ENCODE peak calls at places on chromosomes 6 and 20, in five cellular contexts. D is GM12891, T is H1, E is HepG2, H is GM12878. I is an unnamed sample.
A peak's percentile ranks its signal among the peaks of the same experiment; 100 is the strongest.

GRCh38 chr20:3583765-3584164 is 79.4 kb downstream of the GFRA4 start:
- DNase-seq in D (no peak), T (no peak), E (no peak), H (no peak), I (no peak)

GRCh38 chr6:110672122-110672521 is 143.1 kb downstream of the CDK19 start:
- DNase-seq in D (no peak), T (no peak), E (no peak), H (no peak), I (no peak)

GRCh38 chr6:170097505-170098427 is 193.1 kb downstream of the DLL1 start:
- DNase-seq in D (no peak), T (no peak), E (no peak), H (no peak), I (no peak)

GRCh38 chr6:170011233-170012142 is 260.1 kb downstream of the ERMARD start:
- DNase-seq in D (no peak), T (no peak), E (no peak), H (no peak), I (no peak)

GRCh38 chr6:122730775-122731386 is 48.6 kb upstream of the FABP7 start:
- DNase-seq in D (no peak), T (no peak), E (peak; percentile 41), H (no peak), I (no peak)

GRCh38 chr6:41073968-41074691 is 1.4 kb downstream of the NFYA start:
- DNase-seq in D (no peak), T (no peak), E (no peak), H (no peak), I (no peak)

GRCh38 chr6:30826961-30827342 is 57.4 kb upstream of the DDR1 start:
- DNase-seq in D (no peak), T (no peak), E (peak; percentile 65), H (no peak), I (no peak)

GRCh38 chr6:151680846-151681425 is 126.5 kb upstream of the ESR1 start:
- DNase-seq in D (no peak), T (no peak), E (no peak), H (no peak), I (no peak)

GRCh38 chr6:32627249-32627648 is 10.0 kb upstream of the HLA-DQA1 start:
- DNase-seq in D (no peak), T (no peak), E (no peak), H (no peak), I (no peak)

GRCh38 chr6:138310294-138310693 is 67.4 kb upstream of the SMIM28 start:
- DNase-seq in D (no peak), T (no peak), E (no peak), H (no peak), I (no peak)

GRCh38 chr6:132446136-132446535 is 44.9 kb upstream of the MOXD1 start:
- DNase-seq in D (no peak), T (no peak), E (no peak), H (no peak), I (no peak)

GRCh38 chr20:35467339-35468224 is 12.2 kb downstream of the CEP250 start:
- DNase-seq in D (no peak), T (no peak), E (peak; percentile 91), H (no peak), I (no peak)

GRCh38 chr20:40134176-40134575 is 554.9 kb downstream of the MAFB start:
- DNase-seq in D (no peak), T (no peak), E (no peak), H (no peak), I (no peak)

GRCh38 chr20:2693996-2694471 is 1.5 kb downstream of the EBF4 start:
- DNase-seq in D (no peak), T (no peak), E (no peak), H (no peak), I (no peak)

GRCh38 chr6:129890701-129891100 is 29.6 kb upstream of the TMEM244 start:
- DNase-seq in D (no peak), T (no peak), E (no peak), H (no peak), I (no peak)

GRCh38 chr6:87827291-87827690 is 125.3 kb upstream of the AKIRIN2 start:
- DNase-seq in D (no peak), T (no peak), E (no peak), H (no peak), I (no peak)

GRCh38 chr20:51763965-51764602 is 4.1 kb downstream of the ATP9A start:
- DNase-seq in D (no peak), T (no peak), E (no peak), H (no peak), I (no peak)

GRCh38 chr20:46638367-46639274 is 12.6 kb downstream of the SLC13A3 start:
- DNase-seq in D (no peak), T (no peak), E (peak; percentile 89), H (no peak), I (no peak)

GRCh38 chr6:83008631-83009030 is 57.0 kb downstream of the UBE3D start:
- DNase-seq in D (no peak), T (no peak), E (no peak), H (no peak), I (no peak)

GRCh38 chr6:41687501-41688175 is 47.8 kb downstream of the TFEB start:
- DNase-seq in D (no peak), T (peak; percentile 62), E (no peak), H (no peak), I (no peak)

GRCh38 chr20:13736792-13737191 is 47.9 kb downstream of the ESF1 start:
- DNase-seq in D (no peak), T (no peak), E (no peak), H (no peak), I (no peak)

GRCh38 chr20:45372646-45373352 is 5.3 kb downstream of the TP53TG5 start:
- DNase-seq in D (no peak), T (no peak), E (no peak), H (no peak), I (no peak)

GRCh38 chr20:10673831-10674683 is at the start of gene JAG1:
- DNase-seq in D (peak; percentile 79), T (peak; percentile 91), E (peak; percentile 97), H (peak; percentile 60), I (peak; percentile 78)

GRCh38 chr20:5731753-5732366 is 18.3 kb upstream of the SHLD1 start:
- DNase-seq in D (no peak), T (no peak), E (no peak), H (no peak), I (no peak)

GRCh38 chr6:10954590-10955010 is 67.7 kb downstream of the SYCP2L start:
- DNase-seq in D (peak; percentile 37), T (peak; percentile 63), E (peak; percentile 82), H (peak; percentile 31), I (peak; percentile 29)

GRCh38 chr20:10609276-10609675 is 64.5 kb downstream of the JAG1 start:
- DNase-seq in D (no peak), T (no peak), E (no peak), H (no peak), I (no peak)

GRCh38 chr6:4780360-4780812 is 4.2 kb downstream of the CDYL start:
- DNase-seq in D (no peak), T (no peak), E (no peak), H (no peak), I (no peak)

GRCh38 chr6:53924821-53925422 is 130.1 kb downstream of the LRRC1 start:
- DNase-seq in D (no peak), T (no peak), E (no peak), H (no peak), I (no peak)

DNA sequence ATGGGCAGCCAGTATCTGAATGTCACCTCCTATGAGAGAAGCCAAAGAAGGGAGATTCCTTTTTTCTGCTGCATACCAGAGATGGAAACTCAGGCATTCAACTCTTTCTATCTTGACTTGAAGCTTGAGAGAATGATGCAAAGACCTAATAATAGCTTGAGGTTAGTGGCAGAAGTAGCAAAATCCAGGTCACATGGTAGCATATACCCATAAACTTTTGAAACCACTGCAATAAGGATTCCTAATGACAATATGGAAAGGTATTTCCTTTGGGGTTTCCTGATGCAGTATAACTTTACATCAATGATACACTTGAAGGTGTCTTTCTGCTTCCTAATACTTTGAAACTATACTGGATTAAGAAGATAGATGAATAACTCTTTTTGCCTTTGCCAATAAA is 155.4 kb upstream of the SIM1 start:
- DNase-seq in D (no peak), T (no peak), E (no peak), H (no peak), I (no peak)
- TF ChIP-seq TAF1 in D (no peak), T (no peak), E (no peak), H (no peak), I (no peak)

DNA sequence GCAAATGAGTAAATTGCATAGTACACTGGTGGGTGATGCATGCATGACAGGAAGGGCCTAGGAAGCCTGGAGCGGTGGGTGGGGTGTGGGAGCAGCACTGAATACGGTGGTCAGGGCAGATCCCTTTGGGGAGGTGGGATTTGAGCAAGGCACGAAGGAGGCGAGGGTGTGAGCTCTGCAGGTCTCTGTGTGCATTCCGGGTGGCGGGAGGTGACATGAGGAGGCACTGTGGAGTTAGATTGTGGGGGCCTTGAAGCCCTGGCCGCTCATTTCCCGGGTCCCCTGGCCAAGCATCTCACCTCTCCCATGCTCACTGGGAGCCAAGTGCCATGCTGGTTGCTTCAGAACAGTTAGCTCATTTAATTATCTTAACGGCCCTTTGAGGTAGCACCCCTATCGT is 6.2 kb upstream of the SPDEF start:
- DNase-seq in D (no peak), T (no peak), E (no peak), H (no peak), I (no peak)
- TF ChIP-seq TAF1 in D (no peak), T (no peak), E (no peak), H (no peak), I (no peak)

GRCh38 chr6:25486580-25486979 is 165.4 kb upstream of the SCGN start:
- DNase-seq in D (no peak), T (no peak), E (no peak), H (no peak), I (no peak)

GRCh38 chr6:25484900-25485299 is 167.1 kb upstream of the SCGN start:
- DNase-seq in D (no peak), T (no peak), E (no peak), H (no peak), I (no peak)

GRCh38 chr6:25487012-25487411 is 165.0 kb upstream of the SCGN start:
- DNase-seq in D (no peak), T (no peak), E (no peak), H (no peak), I (no peak)

GRCh38 chr6:25488156-25488555 is 163.9 kb upstream of the SCGN start:
- DNase-seq in D (no peak), T (no peak), E (no peak), H (no peak), I (no peak)

DNA sequence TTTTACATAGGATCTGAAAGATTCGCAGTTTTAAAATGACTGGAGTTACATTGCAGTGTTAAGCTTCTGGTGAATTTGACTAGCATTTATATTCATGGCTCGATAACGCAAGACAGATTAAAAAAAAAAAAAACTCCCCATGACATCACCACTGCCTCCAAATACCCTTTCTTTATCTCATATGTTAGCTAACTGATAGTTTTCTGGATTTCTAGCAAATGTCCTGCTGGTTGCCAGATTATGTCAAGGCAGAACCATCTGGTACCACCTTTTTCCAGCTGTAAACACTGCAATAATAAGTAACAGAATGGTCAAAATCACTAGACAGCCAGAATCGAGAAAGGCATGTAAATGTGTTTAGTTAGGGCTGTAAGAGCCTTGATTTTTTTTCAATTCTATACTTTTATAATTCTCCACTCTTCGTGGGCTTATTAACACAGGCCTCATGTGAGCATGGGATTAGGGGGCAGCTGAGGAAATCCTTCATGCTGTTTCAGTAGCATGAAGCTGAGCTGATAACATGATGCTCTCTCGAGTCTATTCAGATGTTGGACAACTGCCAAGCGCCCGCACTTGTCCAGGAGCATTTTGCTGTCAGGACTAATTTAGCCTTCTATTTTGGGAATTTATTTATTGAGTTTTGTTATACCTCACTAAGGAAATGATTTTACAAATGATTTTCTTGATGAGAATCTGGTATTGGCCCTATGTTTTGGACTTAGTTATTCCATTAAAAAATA is 166.0 kb upstream of the SCGN start:
- DNase-seq in D (no peak), T (no peak), E (no peak), H (no peak), I (no peak)
- TF ChIP-seq TAF1 in D (no peak), T (no peak), E (no peak), H (no peak), I (no peak)

GRCh38 chr6:150325093-150325772 is 43.6 kb upstream of the IYD start:
- DNase-seq in D (no peak), T (no peak), E (no peak), H (no peak), I (no peak)
- TF ChIP-seq TAF1 in D (no peak), T (no peak), E (no peak), H (no peak), I (no peak)